ENCODE peak calls at places on chromosomes 13 and 19, in six cellular contexts. X, S, G, C, B and A are unnamed samples.

GRCh38 chr19:15702590-15702930 is 25.3 kb upstream of the OR10H2 start:
- DNase-seq in X (no peak), C (peak; percentile 67), S (no peak), B (peak; percentile 52), G (peak; percentile 16), A (peak; percentile 92)

GRCh38 chr13:31485183-31485582 is 254.1 kb upstream of the RXFP2 start:
- DNase-seq in X (no peak), G (no peak), S (no peak), B (peak; percentile 55), C (no peak), A (no peak)

GRCh38 chr19:8206147-8207087 is 2.8 kb upstream of the CERS4 start:
- DNase-seq in B (no peak), X (no peak), G (no peak), C (no peak), S (peak; percentile 71), A (no peak)

GRCh38 chr19:42052241-42052863 is 17.7 kb downstream of the GRIK5 start:
- DNase-seq in B (no peak), S (no peak), C (no peak), G (no peak), X (no peak), A (peak; percentile 91)

GRCh38 chr13:104641309-104641708 is 1575.1 kb upstream of the SLC10A2 start:
- DNase-seq in B (peak; percentile 3), C (no peak), X (no peak), G (no peak), S (no peak), A (no peak)

GRCh38 chr13:25375727-25376358 is 4.1 kb downstream of the ATP8A2 start:
- DNase-seq in C (no peak), B (peak; percentile 60), S (peak; percentile 76), G (peak; percentile 31), X (peak; percentile 59), A (peak; percentile 79)

GRCh38 chr19:18650048-18650435 is 13.2 kb downstream of the KLHL26 start:
- DNase-seq in G (no peak), X (no peak), B (peak; percentile 68), C (peak; percentile 51), S (peak; percentile 85), A (peak; percentile 53)

GRCh38 chr19:49340069-49340864 is 5.1 kb downstream of the CD37 start:
- DNase-seq in G (no peak), B (peak; percentile 54), S (peak; percentile 89), X (peak; percentile 75), C (peak; percentile 70), A (no peak)

GRCh38 chr19:33024398-33024797 is 40.3 kb downstream of the RHPN2 start:
- DNase-seq in C (no peak), B (no peak), S (peak; percentile 40), X (no peak), G (peak; percentile 51), A (no peak)

GRCh38 chr19:1383014-1383310 is 745 bp upstream of the NDUFS7 start:
- DNase-seq in B (no peak), X (no peak), C (no peak), G (no peak), S (no peak), A (no peak)

GRCh38 chr19:54209748-54210494 is 9.3 kb downstream of the RPS9 start:
- DNase-seq in G (peak; percentile 40), X (no peak), C (peak; percentile 83), B (peak; percentile 99), S (no peak), A (peak; percentile 98)

GRCh38 chr19:54206831-54207177 is 6.1 kb downstream of the RPS9 start:
- DNase-seq in X (no peak), S (no peak), B (no peak), G (no peak), C (no peak), A (no peak)

GRCh38 chr19:54208784-54209057 is 8.1 kb downstream of the RPS9 start:
- DNase-seq in X (no peak), G (no peak), B (peak; percentile 44), C (no peak), S (no peak), A (peak; percentile 81)

GRCh38 chr19:54209058-54209747 is 8.5 kb downstream of the RPS9 start:
- DNase-seq in G (no peak), X (peak; percentile 75), C (no peak), B (no peak), S (peak; percentile 86), A (peak; percentile 61)

GRCh38 chr19:54207908-54208783 is 7.5 kb downstream of the RPS9 start:
- DNase-seq in X (peak; percentile 64), C (peak; percentile 54), G (no peak), S (peak; percentile 83), B (peak; percentile 100), A (no peak)
- H3K4me3 ChIP-seq in X (no peak overlapping the region), C (no peak overlapping the region), G (no peak overlapping the region), S (no peak overlapping the region), B (no peak overlapping the region), A (no peak overlapping the region)

GRCh38 chr13:113855931-113856715 is 7.8 kb downstream of the GAS6 start:
- DNase-seq in B (no peak), X (peak; percentile 33), G (no peak), S (peak; percentile 31), C (no peak), A (no peak)

GRCh38 chr13:113859311-113860050 is 4.4 kb downstream of the GAS6 start:
- DNase-seq in B (no peak), S (no peak), C (no peak), G (no peak), X (no peak), A (no peak)

GRCh38 chr13:113855012-113855921 is 8.6 kb downstream of the GAS6 start:
- DNase-seq in C (no peak), S (peak; percentile 24), B (no peak), G (no peak), X (peak; percentile 40), A (no peak)

GRCh38 chr13:113856716-113857065 is 7.2 kb downstream of the GAS6 start:
- DNase-seq in S (peak; percentile 39), C (no peak), G (no peak), X (peak; percentile 32), B (peak; percentile 41), A (no peak)

DNA sequence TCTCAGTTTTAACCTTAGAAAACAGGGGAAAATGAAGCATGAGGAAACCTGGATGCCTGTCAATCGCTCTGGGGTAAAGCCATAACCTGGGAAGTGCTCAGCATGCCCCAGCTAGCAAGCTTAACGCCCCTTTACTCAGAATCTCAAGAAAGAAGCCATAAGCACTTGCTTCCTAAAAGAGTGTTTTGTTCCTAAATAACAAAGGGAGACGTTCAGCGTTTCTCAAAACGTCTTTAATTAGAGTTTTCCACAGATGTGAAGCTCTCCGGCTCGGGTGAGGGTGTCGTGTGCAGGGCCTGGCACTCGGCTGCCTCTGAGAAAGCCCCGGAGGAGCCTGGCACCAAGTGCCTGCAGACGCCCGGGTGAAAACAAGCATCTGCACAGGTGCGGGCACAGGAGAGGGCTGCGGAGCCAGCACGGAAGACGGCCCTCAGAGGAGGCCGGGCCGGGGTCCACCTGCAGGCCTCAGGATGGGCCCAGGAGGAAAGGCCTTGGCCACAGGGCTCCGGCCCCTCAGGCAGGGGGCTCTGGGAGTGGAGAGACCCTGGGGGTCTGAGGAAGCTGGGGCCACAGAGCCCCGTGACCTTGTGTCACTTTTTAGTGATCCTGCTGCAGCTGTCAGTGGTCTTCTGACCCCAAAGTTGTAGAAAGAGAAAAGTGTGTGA is 6.2 kb downstream of the GAS6 start:
- DNase-seq in B (no peak), S (peak; percentile 52), X (peak; percentile 50), G (no peak), C (no peak), A (no peak)
- H3K4me1 ChIP-seq in B (peaks cover 31% of the 10 kb centered on the region), S (peaks cover 19% of the 10 kb centered on the region), X (peaks cover 16% of the 10 kb centered on the region), G (peaks cover 25% of the 10 kb centered on the region), C (peaks cover 64% of the 10 kb centered on the region), A (no peaks in the 10 kb centered on the region)

DNA sequence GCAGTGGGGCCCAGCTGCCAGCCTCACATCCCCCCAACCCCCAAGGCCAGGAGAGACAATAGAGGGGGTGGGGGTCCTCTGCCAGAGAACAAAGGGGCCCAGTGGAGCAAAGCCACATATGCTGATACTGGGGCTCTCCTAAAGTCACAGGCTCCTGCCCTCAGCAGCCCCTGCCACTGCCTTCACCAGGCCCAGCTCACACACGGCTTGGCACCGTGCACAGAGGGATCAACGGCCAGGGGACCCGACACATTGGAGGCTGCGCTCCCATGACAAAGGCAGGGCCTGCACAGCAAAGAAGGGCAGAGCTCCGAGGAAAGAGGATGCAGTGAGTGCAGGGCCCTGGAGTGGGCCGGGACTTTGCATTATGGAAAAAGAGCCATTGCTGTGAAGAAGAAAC is 146.4 kb downstream of the KDM4B start:
- DNase-seq in G (no peak), C (no peak), S (no peak), B (no peak), X (no peak), A (no peak)
- H3K27ac ChIP-seq in G (no peak overlapping the region), C (no peak overlapping the region), S (peak overlapping the region; percentile 76), B (peak overlapping the region; percentile 99), X (no peak overlapping the region), A (no peak overlapping the region)

GRCh38 chr13:71290963-71291937 is 575.8 kb downstream of the DACH1 start:
- DNase-seq in G (no peak), B (peak; percentile 8), S (no peak), X (no peak), C (peak; percentile 26), A (peak; percentile 42)
- H3K4me3 ChIP-seq in G (no peak overlapping the region), B (no peak overlapping the region), S (no peak overlapping the region), X (no peak overlapping the region), C (peak overlapping the region; percentile 42), A (peak overlapping the region; percentile 32)